ENCODE peak calls at places on chromosomes 6 and 20, in eight cellular contexts. I is sigmoid colon, Y is breast epithelium, A is upper lobe of left lung, J is H1, R is heart left ventricle, P is adrenal gland, O is IMR-90. F is an unnamed sample.

GRCh38 chr6:36491378-36491965 is 48.7 kb downstream of the KCTD20 start:
- DNase-seq in I (no peak), J (no peak), O (peak), Y (no peak), R (no peak), P (no peak), A (no peak), F (no peak)

GRCh38 chr6:75368151-75368779 is 83.7 kb upstream of the TMEM30A start:
- DNase-seq in A (no peak), Y (no peak), I (peak), O (peak), R (peak), J (no peak), P (no peak), F (peak)

GRCh38 chr6:3061501-3061941 is 6.8 kb upstream of the RIPK1 start:
- DNase-seq in R (no peak), J (no peak), Y (no peak), P (no peak), I (no peak), A (no peak), O (peak), F (no peak)

GRCh38 chr6:130076512-130076911 is 58.1 kb downstream of the L3MBTL3 start:
- DNase-seq in O (peak), I (no peak), Y (no peak), R (no peak), A (no peak), J (no peak), P (no peak), F (no peak)

GRCh38 chr20:40715491-40715890 is 26.5 kb upstream of the MAFB start:
- DNase-seq in A (no peak), J (no peak), Y (no peak), P (no peak), O (no peak), R (no peak), I (no peak), F (no peak)

GRCh38 chr20:62644044-62644795 is 1.9 kb downstream of the SLCO4A1 start:
- DNase-seq in I (no peak), R (peak), A (peak), P (no peak), Y (no peak), J (no peak), O (no peak), F (no peak)

GRCh38 chr6:32982084-32982701 is 13.8 kb downstream of the BRD2 start:
- DNase-seq in P (no peak), A (no peak), O (no peak), J (no peak), R (no peak), Y (no peak), I (no peak), F (no peak)

GRCh38 chr6:129748212-129748900 is 38.4 kb upstream of the ARHGAP18 start:
- DNase-seq in O (peak), J (no peak), P (peak), R (peak), A (no peak), I (no peak), Y (peak), F (peak)

GRCh38 chr20:32252189-32252588 is 25.3 kb upstream of the KIF3B start:
- DNase-seq in R (no peak), O (no peak), I (no peak), J (no peak), A (no peak), Y (no peak), P (no peak), F (no peak)

GRCh38 chr6:111113731-111114438 is 26.6 kb downstream of the SLC16A10 start:
- DNase-seq in J (no peak), P (peak), I (peak), Y (no peak), O (peak), A (no peak), R (peak), F (no peak)

GRCh38 chr20:9506964-9507369 is 7.4 kb upstream of the LAMP5 start:
- DNase-seq in R (no peak), P (no peak), A (peak), Y (no peak), J (no peak), O (no peak), I (no peak), F (no peak)

GRCh38 chr6:121351911-121352310 is 17.6 kb upstream of the TBC1D32 start:
- DNase-seq in P (no peak), R (no peak), A (no peak), Y (no peak), J (no peak), O (no peak), I (no peak), F (no peak)

GRCh38 chr6:51468704-51469103 is 618.7 kb downstream of the PKHD1 start:
- DNase-seq in R (no peak), I (no peak), J (no peak), Y (no peak), A (no peak), O (no peak), P (no peak), F (no peak)

GRCh38 chr6:84119277-84119676 is 85.7 kb downstream of the MRAP2 start:
- DNase-seq in R (no peak), Y (no peak), J (no peak), A (no peak), P (no peak), O (peak), I (no peak), F (no peak)

GRCh38 chr20:1888796-1889463 is 6.3 kb upstream of the SIRPA start:
- DNase-seq in R (no peak), J (no peak), P (no peak), I (peak), A (no peak), Y (peak), O (peak), F (no peak)

GRCh38 chr20:16387661-16388060 is 185.6 kb downstream of the KIF16B start:
- DNase-seq in I (no peak), J (no peak), Y (no peak), O (no peak), P (no peak), R (no peak), A (no peak), F (no peak)

GRCh38 chr6:109000289-109000688 is 94.4 kb downstream of the SESN1 start:
- DNase-seq in I (no peak), P (no peak), O (no peak), A (no peak), Y (no peak), R (no peak), J (no peak), F (no peak)

GRCh38 chr6:21426841-21427490 is 166.6 kb upstream of the SOX4 start:
- DNase-seq in A (no peak), Y (no peak), J (no peak), P (no peak), R (no peak), O (no peak), I (no peak), F (no peak)

GRCh38 chr6:14776307-14776706 is 469.6 kb upstream of the JARID2 start:
- DNase-seq in O (no peak), P (no peak), Y (no peak), R (no peak), A (no peak), I (no peak), J (no peak), F (no peak)

GRCh38 chr6:12813321-12813720 is 96.8 kb downstream of the PHACTR1 start:
- DNase-seq in Y (no peak), R (no peak), P (no peak), J (no peak), O (no peak), I (no peak), A (no peak), F (no peak)

GRCh38 chr6:107731422-107732319 is 92.4 kb downstream of the SCML4 start:
- DNase-seq in O (no peak), A (peak), Y (no peak), R (no peak), I (no peak), J (no peak), P (no peak), F (no peak)

GRCh38 chr6:143183735-143184134 is 123.0 kb downstream of the AIG1 start:
- DNase-seq in A (no peak), Y (no peak), P (no peak), R (no peak), I (no peak), J (no peak), O (no peak), F (no peak)

GRCh38 chr20:13857961-13858360 is 73.1 kb downstream of the NDUFAF5 start:
- DNase-seq in A (no peak), R (no peak), Y (no peak), J (no peak), P (no peak), O (no peak), I (no peak), F (no peak)

GRCh38 chr20:50874758-50875665 is 56.2 kb downstream of the ADNP start:
- DNase-seq in Y (no peak), O (no peak), J (no peak), R (no peak), I (no peak), A (peak), P (no peak), F (no peak)

GRCh38 chr6:168529214-168529613 is 88.2 kb downstream of the SMOC2 start:
- DNase-seq in J (no peak), Y (no peak), A (no peak), P (no peak), R (no peak), O (no peak), I (no peak), F (no peak)

GRCh38 chr20:31630187-31630790 is 7.4 kb upstream of the COX4I2 start:
- DNase-seq in A (no peak), O (no peak), Y (no peak), J (no peak), I (no peak), P (no peak), R (no peak), F (no peak)

GRCh38 chr6:135397172-135397952 is 100.2 kb downstream of the AHI1 start:
- DNase-seq in J (no peak), A (no peak), O (no peak), R (no peak), P (no peak), I (no peak), Y (no peak), F (no peak)

GRCh38 chr6:142566628-142567396 is 265.0 kb downstream of the ADGRG6 start:
- DNase-seq in Y (peak), R (peak), I (no peak), A (peak), J (peak), O (peak), P (peak), F (peak)

GRCh38 chr6:21404577-21404976 is 189.0 kb upstream of the SOX4 start:
- DNase-seq in A (no peak), R (no peak), P (no peak), Y (no peak), I (no peak), J (no peak), O (no peak), F (no peak)

GRCh38 chr6:43767553-43768505 is 2.2 kb upstream of the VEGFA start:
- DNase-seq in P (no peak), Y (no peak), J (no peak), A (no peak), I (peak), O (no peak), R (no peak), F (no peak)

GRCh38 chr6:71457883-71458282 is 169.3 kb downstream of the OGFRL1 start:
- DNase-seq in A (no peak), Y (no peak), J (no peak), O (no peak), I (no peak), R (no peak), P (no peak), F (no peak)

GRCh38 chr6:125658759-125659431 is 90.5 kb upstream of the HEY2 start:
- DNase-seq in Y (peak), I (no peak), O (no peak), J (no peak), R (peak), P (no peak), A (no peak), F (no peak)

GRCh38 chr20:8428988-8429387 is 296.9 kb downstream of the PLCB1 start:
- DNase-seq in I (no peak), P (no peak), O (no peak), R (no peak), A (no peak), Y (no peak), J (no peak), F (no peak)

GRCh38 chr6:93927731-93928130 is 508.4 kb upstream of the EPHA7 start:
- DNase-seq in R (no peak), I (no peak), J (no peak), P (no peak), Y (no peak), A (no peak), O (no peak), F (no peak)

GRCh38 chr6:87700729-87701675 is 1.0 kb downstream of the AKIRIN2 start:
- DNase-seq in P (peak), A (peak), J (no peak), I (no peak), O (peak), R (peak), Y (peak), F (peak)

GRCh38 chr6:87699576-87699975 is 2.5 kb downstream of the AKIRIN2 start:
- DNase-seq in A (no peak), O (no peak), Y (no peak), I (no peak), R (no peak), P (no peak), J (no peak), F (no peak)

GRCh38 chr6:87700351-87700728 is 1.7 kb downstream of the AKIRIN2 start:
- DNase-seq in P (no peak), O (no peak), Y (no peak), A (no peak), J (no peak), I (no peak), R (no peak), F (no peak)

GRCh38 chr6:87697581-87698552 is 4.2 kb downstream of the AKIRIN2 start:
- DNase-seq in I (no peak), A (no peak), P (no peak), R (no peak), J (no peak), Y (no peak), O (peak), F (no peak)

DNA sequence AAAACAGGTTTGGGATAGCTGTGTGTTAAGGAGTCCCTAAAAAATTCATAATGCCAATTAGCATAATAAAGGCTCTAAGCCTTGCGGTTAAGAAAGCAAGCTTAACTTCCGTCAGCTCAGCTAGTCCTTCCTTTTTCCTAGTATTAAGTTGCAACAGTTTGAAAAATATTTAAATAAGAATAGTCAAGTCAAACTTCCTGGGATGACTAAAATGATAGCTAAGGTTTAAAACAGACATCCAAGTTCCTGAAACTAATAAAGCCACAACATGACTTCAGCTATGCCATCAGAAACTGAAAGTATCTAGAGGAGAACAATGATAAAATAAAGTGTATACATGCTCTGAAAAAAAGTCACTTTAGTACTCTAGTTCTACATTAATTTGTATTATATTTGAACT is 3.4 kb downstream of the AKIRIN2 start:
- DNase-seq in O (peak), Y (no peak), A (no peak), J (no peak), R (no peak), I (no peak), P (no peak), F (no peak)
- H3K27ac ChIP-seq in O (peak), Y (peak), A (peak), J (no peak), R (peak), I (peak), P (peak), F (peak)

DNA sequence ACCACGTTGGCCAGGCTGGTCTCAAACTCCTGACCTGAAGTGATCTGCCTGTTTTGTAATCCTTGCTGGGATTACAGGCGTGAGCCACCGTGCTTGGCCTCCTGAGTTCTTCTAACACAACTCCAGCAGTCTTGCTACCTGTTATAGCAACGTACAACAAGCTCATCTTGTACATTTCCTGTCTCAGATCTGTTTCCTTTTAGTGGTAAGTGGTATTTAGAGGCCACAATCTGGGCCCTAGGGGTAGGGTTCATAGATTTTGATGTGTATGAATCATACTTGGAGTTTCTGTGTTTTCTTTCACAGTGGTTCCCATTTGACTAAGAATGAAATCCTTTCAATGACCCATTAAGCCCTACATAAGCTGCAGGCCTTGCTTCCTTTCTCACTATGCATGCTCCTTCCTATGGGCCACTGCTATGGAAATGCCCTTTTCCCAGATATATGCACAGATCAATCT is 27.1 kb upstream of the SYNCRIP start:
- DNase-seq in O (peak), I (no peak), R (no peak), Y (no peak), P (no peak), J (no peak), A (no peak), F (no peak)
- TF ChIP-seq POLR2A in O (no peak), I (no peak), R (no peak), Y (no peak), P (no peak), J (no peak), A (no peak), F (no peak)

GRCh38 chr6:79735183-79735582 is 104.1 kb downstream of the SH3BGRL2 start:
- DNase-seq in A (no peak), J (no peak), R (no peak), O (no peak), I (no peak), Y (no peak), P (no peak), F (no peak)

GRCh38 chr6:79733388-79733787 is 102.3 kb downstream of the SH3BGRL2 start:
- DNase-seq in P (no peak), Y (no peak), J (no peak), O (no peak), R (no peak), I (no peak), A (no peak), F (no peak)

GRCh38 chr6:79734374-79734773 is 103.2 kb downstream of the SH3BGRL2 start:
- DNase-seq in A (peak), O (no peak), I (no peak), P (no peak), Y (no peak), R (no peak), J (no peak), F (no peak)

GRCh38 chr6:79742030-79742429 is 110.9 kb downstream of the SH3BGRL2 start:
- DNase-seq in Y (no peak), P (no peak), R (no peak), A (no peak), J (no peak), I (no peak), O (no peak), F (no peak)

GRCh38 chr6:79737172-79737571 is 106.0 kb downstream of the SH3BGRL2 start:
- DNase-seq in I (no peak), R (no peak), J (no peak), A (no peak), O (peak), Y (no peak), P (no peak), F (no peak)
- H3K4me3 ChIP-seq in I (no peak), R (no peak), J (no peak), A (no peak), O (no peak), Y (no peak), P (no peak), F (no peak)

DNA sequence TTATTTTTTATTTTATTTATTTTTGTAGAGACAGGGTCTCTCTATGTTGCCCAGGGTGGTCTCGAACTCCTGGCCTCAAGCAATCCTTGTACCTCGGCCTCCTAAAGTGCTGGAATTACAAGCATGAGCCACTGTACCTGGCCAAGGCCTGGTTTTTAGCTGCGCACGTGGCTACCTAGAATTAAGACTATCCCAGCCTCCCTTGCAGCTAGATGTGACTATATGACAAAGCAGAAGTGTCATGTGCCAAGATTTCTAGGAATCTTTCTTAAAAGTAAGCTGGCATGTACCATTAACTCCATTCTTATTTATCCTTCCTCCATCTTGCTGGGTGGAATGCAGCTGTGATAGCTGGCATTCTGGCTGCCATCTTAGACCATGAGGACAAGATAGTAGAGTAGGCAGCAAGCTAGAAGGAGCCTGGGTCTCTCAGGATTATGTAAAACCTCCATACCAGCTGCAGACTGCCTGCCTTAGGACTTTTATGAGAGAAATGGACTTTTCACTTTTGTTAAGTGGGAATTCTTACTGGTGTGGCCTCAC is 2.1 kb upstream of the SPDEF start:
- DNase-seq in R (no peak), A (no peak), I (no peak), J (no peak), P (no peak), Y (no peak), O (no peak), F (no peak)
- H3K27ac ChIP-seq in R (no peak), A (no peak), I (no peak), J (no peak), P (no peak), Y (no peak), O (no peak), F (no peak)

GRCh38 chr6:116253188-116253504 is 729 bp downstream of the TSPYL4 start:
- DNase-seq in R (no peak), J (no peak), I (no peak), A (no peak), P (no peak), O (no peak), Y (no peak), F (no peak)
- TF ChIP-seq POLR2A in R (no peak), J (peak), I (no peak), A (no peak), P (no peak), O (no peak), Y (no peak), F (no peak)

DNA sequence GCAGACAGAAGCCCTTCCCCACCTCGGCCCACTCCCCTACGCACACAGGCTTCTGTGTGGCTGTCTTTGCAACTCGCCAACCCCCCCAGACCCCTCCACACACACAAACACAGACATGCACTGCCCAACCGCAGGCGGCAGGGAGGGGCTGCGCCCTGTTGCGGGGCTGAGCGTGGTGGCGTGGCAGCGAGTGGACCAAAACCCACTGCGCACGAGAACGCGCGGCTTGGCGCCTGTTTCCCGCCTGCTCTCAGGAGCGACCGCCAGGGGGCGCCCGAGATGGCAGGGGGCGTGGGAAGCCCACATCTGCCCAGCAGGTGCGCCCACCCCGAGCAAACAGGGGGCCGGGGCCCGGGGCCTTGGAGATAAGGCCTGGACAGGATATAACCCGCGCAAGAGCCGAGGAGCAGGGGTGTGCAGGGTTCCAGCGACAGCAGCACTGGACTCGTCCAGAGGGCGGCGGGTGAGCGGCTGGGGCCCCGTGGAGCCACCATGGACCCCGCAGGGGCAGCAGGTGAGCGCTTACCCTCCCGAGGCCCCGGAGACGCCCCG is at the start of gene RBPJL:
- DNase-seq in R (no peak), I (no peak), P (no peak), Y (no peak), J (no peak), A (peak), O (no peak), F (no peak)
- H3K4me3 ChIP-seq in R (no peak), I (no peak), P (no peak), Y (no peak), J (no peak), A (no peak), O (no peak), F (no peak)

F was measured in uterus.